ENCODE peak calls at places on chromosome 15, in five cellular contexts. B, N, Q, H and Y are unnamed samples. For H3K4me1, the result is how much of the 10 kb centered on the place peaks cover.

GRCh38 chr15:83282859-83283812 is 1.3 kb downstream of the BNC1 start:
- DNase-seq in B (no peak), N (peak), Q (peak), H (no peak), Y (no peak)

GRCh38 chr15:89139613-89140499 is 51.6 kb downstream of the ABHD2 start:
- DNase-seq in B (no peak), N (no peak), Q (no peak), H (no peak), Y (no peak)

GRCh38 chr15:34335176-34335575 is 2.4 kb downstream of the SLC12A6 start:
- DNase-seq in B (no peak), N (peak), Q (no peak), H (no peak), Y (no peak)

GRCh38 chr15:90296996-90297395 is 31.5 kb downstream of the NGRN start:
- DNase-seq in B (no peak), N (no peak), Q (no peak), H (no peak), Y (no peak)

GRCh38 chr15:58227706-58228543 is 89.7 kb downstream of the AQP9 start:
- DNase-seq in B (peak), N (peak), Q (peak), H (peak), Y (peak)

GRCh38 chr15:58472821-58473581 is 41.2 kb downstream of the LIPC start:
- DNase-seq in B (no peak), N (no peak), Q (no peak), H (peak), Y (no peak)

GRCh38 chr15:73897441-73898261 is 24.3 kb downstream of the TBC1D21 start:
- DNase-seq in B (no peak), N (peak), Q (peak), H (peak), Y (no peak)

GRCh38 chr15:47415539-47415971 is 301.8 kb upstream of the SEMA6D start:
- DNase-seq in B (no peak), N (peak), Q (no peak), H (no peak), Y (no peak)

GRCh38 chr15:65292938-65293518 is 2.8 kb upstream of the RNU5A-1 start:
- DNase-seq in B (no peak), N (no peak), Q (no peak), H (no peak), Y (no peak)

GRCh38 chr15:85414495-85414894 is 34.1 kb downstream of the AKAP13 start:
- DNase-seq in B (no peak), N (peak), Q (no peak), H (peak), Y (no peak)

GRCh38 chr15:79778378-79778990 is 118.3 kb downstream of the MTHFS start:
- DNase-seq in B (no peak), N (no peak), Q (no peak), H (no peak), Y (no peak)

GRCh38 chr15:83380682-83381081 is 66.5 kb upstream of the SH3GL3 start:
- DNase-seq in B (no peak), N (peak), Q (peak), H (peak), Y (no peak)

GRCh38 chr15:69758810-69759410 is 306.3 kb downstream of the RPLP1 start:
- DNase-seq in B (no peak), N (peak), Q (peak), H (peak), Y (no peak)
- H3K4me1 ChIP-seq in B (under half), N (under half), Q (under half), H (half or more), Y (under half)

GRCh38 chr15:54776410-54776809 is 420.3 kb downstream of the RSL24D1 start:
- DNase-seq in B (no peak), N (no peak), Q (no peak), H (no peak), Y (no peak)

GRCh38 chr15:54772663-54773062 is 424.1 kb downstream of the RSL24D1 start:
- DNase-seq in B (no peak), N (no peak), Q (no peak), H (no peak), Y (no peak)
- H3K27ac ChIP-seq in B (no peak), N (no peak), Q (no peak), H (no peak), Y (no peak)

GRCh38 chr15:41693757-41694156 is 33.6 kb downstream of the MGA start:
- DNase-seq in B (no peak), N (no peak), Q (no peak), H (no peak), Y (no peak)

GRCh38 chr15:41692049-41692448 is 31.8 kb downstream of the MGA start:
- DNase-seq in B (no peak), N (no peak), Q (no peak), H (no peak), Y (no peak)

GRCh38 chr15:41689834-41690233 is 29.6 kb downstream of the MGA start:
- DNase-seq in B (no peak), N (peak), Q (no peak), H (no peak), Y (no peak)

GRCh38 chr15:41690636-41691035 is 30.4 kb downstream of the MGA start:
- DNase-seq in B (no peak), N (no peak), Q (no peak), H (no peak), Y (no peak)

DNA sequence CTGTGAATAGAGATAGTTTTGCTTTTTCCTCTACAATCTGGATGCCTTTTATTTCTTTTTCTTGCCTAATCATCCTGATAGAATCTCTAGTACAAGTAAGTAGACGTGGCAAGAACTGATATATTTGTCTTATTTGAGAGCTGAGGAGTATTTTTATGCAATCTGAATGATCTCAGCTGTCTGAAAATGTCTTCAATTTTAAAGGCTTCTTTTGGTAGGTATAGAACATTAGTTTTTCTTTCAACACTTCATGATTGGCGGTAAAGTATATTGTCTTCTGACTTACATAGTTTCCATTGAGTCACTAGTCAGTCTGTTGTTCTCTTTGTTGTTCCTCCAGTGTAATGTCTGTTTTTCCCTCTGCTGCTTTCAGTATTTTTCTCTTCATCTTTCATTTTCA is 31.3 kb downstream of the MGA start:
- DNase-seq in B (no peak), N (peak), Q (no peak), H (peak), Y (no peak)
- H3K4me1 ChIP-seq in B (under half), N (under half), Q (under half), H (half or more), Y (under half)

GRCh38 chr15:42605281-42605744 is 29.9 kb downstream of the STARD9 start:
- DNase-seq in B (no peak), N (peak), Q (no peak), H (no peak), Y (no peak)
- H3K27ac ChIP-seq in B (peak), N (no peak), Q (peak), H (no peak), Y (peak)

GRCh38 chr15:67067161-67067853 is 1.9 kb downstream of the SMAD3 start:
- DNase-seq in B (no peak), N (peak), Q (no peak), H (no peak), Y (no peak)
- H3K4me1 ChIP-seq in B (under half), N (under half), Q (half or more), H (half or more), Y (half or more)

GRCh38 chr15:99155961-99156443 is 51.1 kb downstream of the SYNM start:
- DNase-seq in B (no peak), N (no peak), Q (no peak), H (no peak), Y (no peak)
- H3K27ac ChIP-seq in B (no peak), N (no peak), Q (no peak), H (no peak), Y (no peak)